ENCODE peak calls at places on chromosomes 12 and 14, in eight cellular contexts. One of them, this sample, is unnamed.

GRCh38 chr12:52837781-52838736 is 3.9 kb upstream of the KRT79 start:
- DNase-seq in astrocyte of the spinal cord: no peak
- DNase-seq in esophagus muscularis mucosa: no peak
- DNase-seq in testis: no peak
- DNase-seq in endodermal cell: no peak
- DNase-seq in kidney epithelial cell: no peak
- DNase-seq in endothelial cell: no peak
- DNase-seq in cardiac fibroblast: no peak
- DNase-seq in this sample: no peak

GRCh38 chr12:88334271-88334670 is 192.2 kb downstream of the TMTC3 start:
- DNase-seq in astrocyte of the spinal cord: peak
- DNase-seq in esophagus muscularis mucosa: no peak
- DNase-seq in testis: no peak
- DNase-seq in endodermal cell: no peak
- DNase-seq in kidney epithelial cell: peak
- DNase-seq in endothelial cell: no peak
- DNase-seq in cardiac fibroblast: peak
- DNase-seq in this sample: no peak

GRCh38 chr14:54676822-54677708 is 110.1 kb downstream of the SAMD4A start:
- DNase-seq in astrocyte of the spinal cord: peak
- DNase-seq in esophagus muscularis mucosa: no peak
- DNase-seq in testis: no peak
- DNase-seq in endodermal cell: peak
- DNase-seq in kidney epithelial cell: peak
- DNase-seq in endothelial cell: no peak
- DNase-seq in cardiac fibroblast: peak
- DNase-seq in this sample: peak

GRCh38 chr12:111314949-111315539 is 53.9 kb downstream of the PHETA1 start:
- DNase-seq in astrocyte of the spinal cord: no peak
- DNase-seq in esophagus muscularis mucosa: no peak
- DNase-seq in testis: no peak
- DNase-seq in endodermal cell: no peak
- DNase-seq in kidney epithelial cell: no peak
- DNase-seq in endothelial cell: no peak
- DNase-seq in cardiac fibroblast: peak
- DNase-seq in this sample: no peak

GRCh38 chr12:115337693-115338543 is 653.9 kb upstream of the TBX3 start:
- DNase-seq in astrocyte of the spinal cord: peak
- DNase-seq in esophagus muscularis mucosa: no peak
- DNase-seq in testis: no peak
- DNase-seq in endodermal cell: peak
- DNase-seq in kidney epithelial cell: peak
- DNase-seq in endothelial cell: no peak
- DNase-seq in cardiac fibroblast: peak
- DNase-seq in this sample: no peak

GRCh38 chr14:85401396-85401795 is 128.5 kb upstream of the FLRT2 start:
- DNase-seq in astrocyte of the spinal cord: peak
- DNase-seq in esophagus muscularis mucosa: no peak
- DNase-seq in testis: no peak
- DNase-seq in endodermal cell: no peak
- DNase-seq in kidney epithelial cell: no peak
- DNase-seq in endothelial cell: no peak
- DNase-seq in cardiac fibroblast: no peak
- DNase-seq in this sample: no peak

GRCh38 chr12:19972325-19973288 is 395.7 kb upstream of the PDE3A start:
- DNase-seq in astrocyte of the spinal cord: peak
- DNase-seq in esophagus muscularis mucosa: no peak
- DNase-seq in testis: no peak
- DNase-seq in endodermal cell: no peak
- DNase-seq in kidney epithelial cell: no peak
- DNase-seq in endothelial cell: no peak
- DNase-seq in cardiac fibroblast: no peak
- DNase-seq in this sample: no peak

GRCh38 chr14:39107624-39108023 is 4.6 kb upstream of the SEC23A start:
- DNase-seq in astrocyte of the spinal cord: peak
- DNase-seq in esophagus muscularis mucosa: no peak
- DNase-seq in testis: no peak
- DNase-seq in endodermal cell: no peak
- DNase-seq in kidney epithelial cell: no peak
- DNase-seq in endothelial cell: no peak
- DNase-seq in cardiac fibroblast: peak
- DNase-seq in this sample: no peak

GRCh38 chr14:21308132-21308478 is 28.2 kb downstream of the RPGRIP1 start:
- DNase-seq in astrocyte of the spinal cord: no peak
- DNase-seq in esophagus muscularis mucosa: no peak
- DNase-seq in testis: no peak
- DNase-seq in endodermal cell: no peak
- DNase-seq in kidney epithelial cell: no peak
- DNase-seq in endothelial cell: no peak
- DNase-seq in cardiac fibroblast: no peak
- DNase-seq in this sample: no peak

GRCh38 chr14:94636744-94637412 is 24.7 kb downstream of the SERPINA3 start:
- DNase-seq in astrocyte of the spinal cord: no peak
- DNase-seq in esophagus muscularis mucosa: no peak
- DNase-seq in testis: no peak
- DNase-seq in endodermal cell: no peak
- DNase-seq in kidney epithelial cell: no peak
- DNase-seq in endothelial cell: no peak
- DNase-seq in cardiac fibroblast: peak
- DNase-seq in this sample: no peak

GRCh38 chr14:93946104-93946503 is 19.0 kb downstream of the FAM181A start:
- DNase-seq in astrocyte of the spinal cord: peak
- DNase-seq in esophagus muscularis mucosa: no peak
- DNase-seq in testis: no peak
- DNase-seq in endodermal cell: no peak
- DNase-seq in kidney epithelial cell: no peak
- DNase-seq in endothelial cell: no peak
- DNase-seq in cardiac fibroblast: peak
- DNase-seq in this sample: no peak

GRCh38 chr12:67085699-67086098 is 183.5 kb upstream of the CAND1 start:
- DNase-seq in astrocyte of the spinal cord: no peak
- DNase-seq in esophagus muscularis mucosa: no peak
- DNase-seq in testis: no peak
- DNase-seq in endodermal cell: no peak
- DNase-seq in kidney epithelial cell: no peak
- DNase-seq in endothelial cell: no peak
- DNase-seq in cardiac fibroblast: no peak
- DNase-seq in this sample: no peak

GRCh38 chr12:46724020-46724419 is 101.8 kb downstream of the SLC38A4 start:
- DNase-seq in astrocyte of the spinal cord: no peak
- DNase-seq in esophagus muscularis mucosa: no peak
- DNase-seq in testis: no peak
- DNase-seq in endodermal cell: no peak
- DNase-seq in kidney epithelial cell: no peak
- DNase-seq in endothelial cell: no peak
- DNase-seq in cardiac fibroblast: no peak
- DNase-seq in this sample: no peak

GRCh38 chr14:98477935-98478334 is 794.1 kb downstream of the BCL11B start:
- DNase-seq in astrocyte of the spinal cord: no peak
- DNase-seq in esophagus muscularis mucosa: no peak
- DNase-seq in testis: no peak
- DNase-seq in endodermal cell: no peak
- DNase-seq in kidney epithelial cell: no peak
- DNase-seq in endothelial cell: no peak
- DNase-seq in cardiac fibroblast: no peak
- DNase-seq in this sample: no peak

GRCh38 chr14:38208825-38209562 is 1.3 kb downstream of the SSTR1 start:
- DNase-seq in astrocyte of the spinal cord: peak
- DNase-seq in esophagus muscularis mucosa: no peak
- DNase-seq in testis: no peak
- DNase-seq in endodermal cell: peak
- DNase-seq in kidney epithelial cell: peak
- DNase-seq in endothelial cell: peak
- DNase-seq in cardiac fibroblast: peak
- DNase-seq in this sample: no peak

GRCh38 chr14:90608925-90609324 is 207.3 kb downstream of the TTC7B start:
- DNase-seq in astrocyte of the spinal cord: peak
- DNase-seq in esophagus muscularis mucosa: no peak
- DNase-seq in testis: no peak
- DNase-seq in endodermal cell: no peak
- DNase-seq in kidney epithelial cell: no peak
- DNase-seq in endothelial cell: no peak
- DNase-seq in cardiac fibroblast: no peak
- DNase-seq in this sample: no peak

GRCh38 chr14:61183486-61183885 is 97.7 kb downstream of the TMEM30B start:
- DNase-seq in astrocyte of the spinal cord: peak
- DNase-seq in esophagus muscularis mucosa: no peak
- DNase-seq in testis: no peak
- DNase-seq in endodermal cell: no peak
- DNase-seq in kidney epithelial cell: no peak
- DNase-seq in endothelial cell: no peak
- DNase-seq in cardiac fibroblast: peak
- DNase-seq in this sample: no peak

GRCh38 chr14:32998433-32998832 is 59.8 kb downstream of the NPAS3 start:
- DNase-seq in astrocyte of the spinal cord: peak
- DNase-seq in esophagus muscularis mucosa: no peak
- DNase-seq in testis: no peak
- DNase-seq in endodermal cell: no peak
- DNase-seq in kidney epithelial cell: no peak
- DNase-seq in endothelial cell: no peak
- DNase-seq in cardiac fibroblast: peak
- DNase-seq in this sample: no peak

GRCh38 chr12:15520844-15521243 is 198.5 kb downstream of the PTPRO start:
- DNase-seq in astrocyte of the spinal cord: no peak
- DNase-seq in esophagus muscularis mucosa: no peak
- DNase-seq in testis: no peak
- DNase-seq in endodermal cell: no peak
- DNase-seq in kidney epithelial cell: no peak
- DNase-seq in endothelial cell: no peak
- DNase-seq in cardiac fibroblast: no peak
- DNase-seq in this sample: no peak

DNA sequence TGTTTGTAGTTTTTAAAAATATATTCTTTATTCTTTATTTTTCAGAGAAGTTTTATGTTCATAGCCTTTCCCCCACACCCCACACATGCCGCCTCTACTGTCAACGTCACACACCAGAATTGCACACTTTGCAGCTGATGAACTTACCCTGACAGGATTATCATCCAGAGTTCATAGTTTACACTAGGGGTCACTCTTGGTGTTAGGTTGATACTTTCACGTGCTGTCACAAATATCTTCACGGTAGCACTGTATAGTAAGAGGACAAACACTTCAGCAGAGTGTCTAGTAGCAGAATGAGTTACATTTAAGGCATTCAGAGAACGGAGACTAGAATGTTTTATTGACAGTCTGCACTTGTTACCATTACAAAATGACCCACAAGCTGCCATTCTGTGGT is 5.2 kb downstream of the DPPA3 start:
- DNase-seq in astrocyte of the spinal cord: no peak
- DNase-seq in esophagus muscularis mucosa: no peak
- DNase-seq in testis: no peak
- DNase-seq in endodermal cell: no peak
- DNase-seq in kidney epithelial cell: no peak
- DNase-seq in endothelial cell: no peak
- DNase-seq in cardiac fibroblast: peak
- DNase-seq in this sample: no peak
- TF ChIP-seq CTCF in astrocyte of the spinal cord: no peak
- TF ChIP-seq CTCF in esophagus muscularis mucosa: no peak
- TF ChIP-seq CTCF in testis: no peak
- TF ChIP-seq CTCF in endodermal cell: peak
- TF ChIP-seq CTCF in kidney epithelial cell: no peak
- TF ChIP-seq CTCF in endothelial cell: no peak
- TF ChIP-seq CTCF in cardiac fibroblast: no peak
- TF ChIP-seq CTCF in this sample: no peak

GRCh38 chr12:107126688-107127481 is 33.5 kb upstream of the CRY1 start:
- DNase-seq in astrocyte of the spinal cord: peak
- DNase-seq in esophagus muscularis mucosa: no peak
- DNase-seq in testis: no peak
- DNase-seq in endodermal cell: no peak
- DNase-seq in kidney epithelial cell: no peak
- DNase-seq in endothelial cell: no peak
- DNase-seq in cardiac fibroblast: peak
- DNase-seq in this sample: no peak
- TF ChIP-seq CTCF in astrocyte of the spinal cord: peak
- TF ChIP-seq CTCF in esophagus muscularis mucosa: no peak
- TF ChIP-seq CTCF in testis: no peak
- TF ChIP-seq CTCF in endodermal cell: peak
- TF ChIP-seq CTCF in kidney epithelial cell: peak
- TF ChIP-seq CTCF in endothelial cell: no peak
- TF ChIP-seq CTCF in cardiac fibroblast: peak
- TF ChIP-seq CTCF in this sample: peak

GRCh38 chr12:93746572-93747168 is 69.5 kb downstream of the CRADD start:
- DNase-seq in astrocyte of the spinal cord: no peak
- DNase-seq in esophagus muscularis mucosa: no peak
- DNase-seq in testis: no peak
- DNase-seq in endodermal cell: no peak
- DNase-seq in kidney epithelial cell: no peak
- DNase-seq in endothelial cell: no peak
- DNase-seq in cardiac fibroblast: no peak
- DNase-seq in this sample: no peak

GRCh38 chr12:93751864-93752610 is 74.9 kb downstream of the CRADD start:
- DNase-seq in astrocyte of the spinal cord: peak
- DNase-seq in esophagus muscularis mucosa: no peak
- DNase-seq in testis: no peak
- DNase-seq in endodermal cell: no peak
- DNase-seq in kidney epithelial cell: no peak
- DNase-seq in endothelial cell: no peak
- DNase-seq in cardiac fibroblast: peak
- DNase-seq in this sample: no peak

GRCh38 chr12:93749515-93749914 is 72.3 kb downstream of the CRADD start:
- DNase-seq in astrocyte of the spinal cord: no peak
- DNase-seq in esophagus muscularis mucosa: no peak
- DNase-seq in testis: no peak
- DNase-seq in endodermal cell: no peak
- DNase-seq in kidney epithelial cell: no peak
- DNase-seq in endothelial cell: no peak
- DNase-seq in cardiac fibroblast: no peak
- DNase-seq in this sample: no peak

GRCh38 chr12:93750056-93750455 is 72.9 kb downstream of the CRADD start:
- DNase-seq in astrocyte of the spinal cord: no peak
- DNase-seq in esophagus muscularis mucosa: no peak
- DNase-seq in testis: no peak
- DNase-seq in endodermal cell: no peak
- DNase-seq in kidney epithelial cell: no peak
- DNase-seq in endothelial cell: no peak
- DNase-seq in cardiac fibroblast: no peak
- DNase-seq in this sample: no peak

GRCh38 chr12:93748672-93749403 is 71.7 kb downstream of the CRADD start:
- DNase-seq in astrocyte of the spinal cord: no peak
- DNase-seq in esophagus muscularis mucosa: no peak
- DNase-seq in testis: no peak
- DNase-seq in endodermal cell: no peak
- DNase-seq in kidney epithelial cell: no peak
- DNase-seq in endothelial cell: no peak
- DNase-seq in cardiac fibroblast: no peak
- DNase-seq in this sample: no peak
- TF ChIP-seq CTCF in astrocyte of the spinal cord: no peak
- TF ChIP-seq CTCF in esophagus muscularis mucosa: no peak
- TF ChIP-seq CTCF in testis: no peak
- TF ChIP-seq CTCF in endodermal cell: no peak
- TF ChIP-seq CTCF in kidney epithelial cell: no peak
- TF ChIP-seq CTCF in endothelial cell: no peak
- TF ChIP-seq CTCF in cardiac fibroblast: no peak
- TF ChIP-seq CTCF in this sample: no peak

DNA sequence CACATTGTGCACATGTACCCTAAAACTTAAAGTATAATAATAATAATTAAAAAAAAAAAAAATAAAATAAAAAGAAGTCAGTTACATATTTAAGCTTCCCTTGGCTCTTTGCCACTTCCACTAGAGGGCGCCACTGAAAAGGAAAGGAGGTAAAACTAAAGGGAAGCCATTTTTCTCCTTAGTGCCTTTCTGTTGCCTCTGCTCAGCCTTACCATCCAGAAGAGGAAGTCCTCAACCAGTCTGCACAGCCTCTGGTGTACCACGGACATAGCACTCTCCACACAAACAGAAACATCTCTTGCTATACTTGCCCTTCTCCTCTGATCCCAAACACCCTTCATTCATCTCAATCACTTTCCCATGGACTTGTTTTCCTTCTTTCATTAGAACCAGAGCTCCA is 169.0 kb upstream of the EEA1 start:
- DNase-seq in astrocyte of the spinal cord: peak
- DNase-seq in esophagus muscularis mucosa: no peak
- DNase-seq in testis: peak
- DNase-seq in endodermal cell: peak
- DNase-seq in kidney epithelial cell: no peak
- DNase-seq in endothelial cell: peak
- DNase-seq in cardiac fibroblast: peak
- DNase-seq in this sample: peak
- TF ChIP-seq CTCF in astrocyte of the spinal cord: peak
- TF ChIP-seq CTCF in esophagus muscularis mucosa: no peak
- TF ChIP-seq CTCF in testis: no peak
- TF ChIP-seq CTCF in endodermal cell: peak
- TF ChIP-seq CTCF in kidney epithelial cell: peak
- TF ChIP-seq CTCF in endothelial cell: peak
- TF ChIP-seq CTCF in cardiac fibroblast: peak
- TF ChIP-seq CTCF in this sample: peak